ENCODE peak calls at places on chromosomes 7 and 10, in five cellular contexts. M is activated T-cell treated with anti-CD3 and anti-CD28 coated beads for 4 hours; R is activated naive CD4-positive, alpha-beta T cell treated with anti-CD3 and anti-CD28 coated beads for 36 hours; P is stimulated activated CD4-positive, alpha-beta T cell treated with anti-CD3 and anti-CD28 coated beads, Interleukin-12 subunit alpha, Interleukin-12 subunit beta, amount 100 ng/mL, for 48 hours; B is AG09309. W is an unnamed sample.

GRCh38 chr7:152052772-152053171 is 27.3 kb downstream of the GALNT11 start:
- DNase-seq in M (no peak), R (no peak), P (no peak), B (no peak), W (no peak)

GRCh38 chr7:58316-58715 is 134.1 kb upstream of the FAM20C start:
- DNase-seq in M (no peak), R (no peak), P (no peak), B (no peak), W (no peak)

GRCh38 chr10:23981520-23982309 is 227.2 kb upstream of the KIAA1217 start:
- DNase-seq in M (no peak), R (no peak), P (no peak), B (no peak), W (no peak)

GRCh38 chr7:131159961-131160361 is 167.7 kb upstream of the MKLN1 start:
- DNase-seq in M (no peak), R (no peak), P (no peak), B (peak), W (no peak)

GRCh38 chr10:126250527-126251310 is 137.6 kb downstream of the ADAM12 start:
- DNase-seq in M (no peak), R (no peak), P (no peak), B (no peak), W (no peak)

GRCh38 chr7:121273467-121274167 is 55.2 kb upstream of the WNT16 start:
- DNase-seq in M (no peak), R (no peak), P (no peak), B (no peak), W (no peak)

GRCh38 chr10:19929466-19930140 is 113.4 kb downstream of the PLXDC2 start:
- DNase-seq in M (no peak), R (no peak), P (no peak), B (no peak), W (no peak)

GRCh38 chr10:98316661-98317060 is 48.7 kb upstream of the LOXL4 start:
- DNase-seq in M (no peak), R (no peak), P (no peak), B (no peak), W (no peak)

GRCh38 chr10:132389631-132390454 is 7.2 kb upstream of the PWWP2B start:
- DNase-seq in M (no peak), R (no peak), P (no peak), B (no peak), W (no peak)

GRCh38 chr7:65379318-65379717 is 5.7 kb downstream of the ZNF92 start:
- DNase-seq in M (no peak), R (no peak), P (no peak), B (no peak), W (no peak)

GRCh38 chr10:34687434-34688205 is 127.5 kb downstream of the PARD3 start:
- DNase-seq in M (no peak), R (no peak), P (no peak), B (no peak), W (no peak)

GRCh38 chr7:72335561-72336381 is 76.4 kb downstream of the CALN1 start:
- DNase-seq in M (no peak), R (no peak), P (no peak), B (no peak), W (no peak)

GRCh38 chr10:73095479-73096021 is 1.1 kb downstream of the P4HA1 start:
- DNase-seq in M (peak), R (peak), P (peak), B (no peak), W (peak)